ENCODE peak calls at places on chromosome 10, in nine cellular contexts. D is stimulated activated naive B cell treated with anti-CD40 and anti-IgM and Interleukin-4, amounts not matched to agents 10 μg/mL and 1 μg/mL and 100 μg/mL, for 72 hours; Q is anterior cingulate cortex; Y is tibial nerve; R is thoracic aorta; T is GM19239; C is stimulated activated CD4-positive, alpha-beta T cell treated with anti-CD3 and anti-CD28 coated beads, Interleukin-1b, Interleukin-23, amount 100 ng/mL, for 1 hour; S is HuH-7; W is GM04504. B is an unnamed sample.

GRCh38 chr10:55803055-55803454 is 558.0 kb downstream of the ZWINT start:
- DNase-seq in D (no peak), S (no peak), R (no peak), T (no peak), Y (no peak), Q (no peak), W (no peak), C (no peak), B (no peak)

GRCh38 chr10:34327184-34327583 is 487.9 kb downstream of the PARD3 start:
- DNase-seq in Q (no peak), C (no peak), S (no peak), W (no peak), Y (no peak), D (no peak), T (no peak), R (no peak), B (no peak)

GRCh38 chr10:128210215-128211063 is 84.2 kb upstream of the MKI67 start:
- DNase-seq in S (peak; percentile 78), Y (peak; percentile 37), R (no peak), W (peak; percentile 0), Q (no peak), T (peak; percentile 62), C (peak; percentile 35), D (peak; percentile 47), B (peak; percentile 85)

GRCh38 chr10:122515588-122516231 is 44.8 kb upstream of the DMBT1 start:
- DNase-seq in W (no peak), D (no peak), C (peak; percentile 16), Q (no peak), Y (no peak), R (no peak), S (no peak), T (no peak), B (peak; percentile 45)

GRCh38 chr10:95241533-95241932 is 47.5 kb downstream of the ACSM6 start:
- DNase-seq in Y (no peak), C (no peak), D (no peak), S (no peak), R (no peak), Q (no peak), T (no peak), W (no peak), B (no peak)

GRCh38 chr10:13776861-13777301 is 190.1 kb downstream of the PRPF18 start:
- DNase-seq in D (no peak), Y (no peak), T (no peak), S (no peak), W (no peak), Q (no peak), R (no peak), C (no peak), B (peak; percentile 53)

GRCh38 chr10:34397324-34397723 is 417.8 kb downstream of the PARD3 start:
- DNase-seq in Q (no peak), R (no peak), C (no peak), W (no peak), T (no peak), S (no peak), Y (no peak), D (no peak), B (no peak)

GRCh38 chr10:86261933-86262665 is 104.5 kb downstream of the GRID1 start:
- DNase-seq in R (no peak), C (no peak), W (no peak), S (peak; percentile 55), T (no peak), Q (peak; percentile 47), D (peak; percentile 16), Y (no peak), B (peak; percentile 70)

GRCh38 chr10:17831896-17832295 is 22.7 kb downstream of the MRC1 start:
- DNase-seq in C (no peak), Y (no peak), W (no peak), R (no peak), S (no peak), D (no peak), T (no peak), Q (no peak), B (no peak)

GRCh38 chr10:125011926-125012705 is 70.2 kb downstream of the ZRANB1 start:
- DNase-seq in Y (no peak), D (no peak), S (no peak), R (peak; percentile 53), W (no peak), Q (no peak), T (no peak), C (no peak), B (no peak)

GRCh38 chr10:72254891-72255568 is 18.7 kb upstream of the DDIT4 start:
- DNase-seq in T (no peak), Q (peak; percentile 88), W (no peak), S (no peak), Y (peak; percentile 91), D (no peak), C (no peak), R (peak; percentile 66), B (peak; percentile 56)

GRCh38 chr10:48551796-48552591 is 52.9 kb downstream of the ARHGAP22 start:
- DNase-seq in W (peak; percentile 35), T (peak; percentile 52), Q (no peak), R (no peak), S (peak; percentile 32), Y (no peak), C (no peak), D (peak; percentile 35), B (peak; percentile 75)

GRCh38 chr10:79399242-79399831 is 46.1 kb downstream of the ZCCHC24 start:
- DNase-seq in D (no peak), T (no peak), W (peak; percentile 97), R (peak; percentile 78), C (no peak), S (no peak), Q (peak; percentile 62), Y (peak; percentile 89), B (no peak)

GRCh38 chr10:95745487-95745886 is 10.5 kb upstream of the ENTPD1 start:
- DNase-seq in Y (no peak), D (no peak), Q (no peak), T (no peak), S (no peak), R (no peak), C (no peak), W (no peak), B (peak; percentile 35)

GRCh38 chr10:21317902-21318301 is 207.6 kb downstream of the SKIDA1 start:
- DNase-seq in D (no peak), T (no peak), Q (no peak), R (no peak), C (no peak), Y (no peak), W (no peak), S (no peak), B (no peak)

GRCh38 chr10:127735723-127736221 is 1.2 kb upstream of the FOXI2 start:
- DNase-seq in D (no peak), T (no peak), W (no peak), Q (no peak), S (no peak), R (no peak), C (no peak), Y (no peak), B (no peak)

GRCh38 chr10:62613429-62613828 is 191.1 kb upstream of the ADO start:
- DNase-seq in Q (no peak), C (no peak), Y (no peak), R (no peak), S (no peak), T (no peak), W (no peak), D (no peak), B (no peak)

GRCh38 chr10:115417585-115418265 is 324.6 kb downstream of the ATRNL1 start:
- DNase-seq in D (no peak), R (no peak), W (peak; percentile 22), Y (no peak), T (peak; percentile 7), S (peak; percentile 50), Q (no peak), C (no peak), B (peak; percentile 40)

GRCh38 chr10:101566333-101567164 is 21.5 kb downstream of the POLL start:
- DNase-seq in R (no peak), D (no peak), S (no peak), W (no peak), T (no peak), Q (peak; percentile 28), C (no peak), Y (no peak), B (peak; percentile 65)

GRCh38 chr10:33273295-33274002 is 61.0 kb downstream of the NRP1 start:
- DNase-seq in S (peak; percentile 28), R (peak; percentile 64), D (no peak), Y (peak; percentile 65), W (peak; percentile 98), Q (peak; percentile 77), T (no peak), C (no peak), B (no peak)

GRCh38 chr10:103184615-103185014 is 8.5 kb downstream of the NT5C2 start:
- DNase-seq in Q (no peak), D (no peak), C (no peak), S (no peak), W (no peak), Y (no peak), R (no peak), T (no peak), B (no peak)

GRCh38 chr10:110609592-110609991 is 34.5 kb upstream of the RBM20 start:
- DNase-seq in R (no peak), S (no peak), Y (no peak), Q (no peak), C (no peak), T (no peak), W (no peak), D (no peak), B (no peak)

GRCh38 chr10:69576334-69577011 is 3.3 kb upstream of the NEUROG3 start:
- DNase-seq in T (no peak), S (no peak), Q (no peak), D (no peak), Y (no peak), W (no peak), R (no peak), C (no peak), B (no peak)

GRCh38 chr10:79112898-79113431 is 44.2 kb downstream of the ZMIZ1 start:
- DNase-seq in D (no peak), R (no peak), C (no peak), W (peak; percentile 60), S (no peak), T (no peak), Y (no peak), Q (peak; percentile 49), B (no peak)

GRCh38 chr10:28354552-28354951 is 51.7 kb upstream of the MPP7 start:
- DNase-seq in Q (no peak), W (no peak), R (no peak), Y (no peak), T (no peak), D (no peak), C (no peak), S (no peak), B (no peak)

GRCh38 chr10:62853710-62854109 is 37.5 kb upstream of the EGR2 start:
- DNase-seq in Q (no peak), C (no peak), R (no peak), T (no peak), D (no peak), W (no peak), Y (no peak), S (no peak), B (no peak)

GRCh38 chr10:100020883-100021248 is 11.1 kb upstream of the DNMBP start:
- DNase-seq in D (no peak), Q (no peak), Y (no peak), W (no peak), R (no peak), S (no peak), T (no peak), C (no peak), B (no peak)

GRCh38 chr10:122126763-122127659 is 138.0 kb downstream of the TACC2 start:
- DNase-seq in S (no peak), D (no peak), W (peak; percentile 78), C (no peak), R (no peak), Q (no peak), T (no peak), Y (no peak), B (no peak)

GRCh38 chr10:97713351-97713827 is at the start of gene MARVELD1:
- DNase-seq in Y (peak; percentile 69), S (peak; percentile 60), W (peak; percentile 62), C (no peak), Q (peak; percentile 25), T (no peak), D (no peak), R (peak; percentile 48), B (peak; percentile 44)

GRCh38 chr10:48634198-48634983 is 29.5 kb upstream of the ARHGAP22 start:
- DNase-seq in T (no peak), Q (no peak), D (peak; percentile 74), R (no peak), W (peak; percentile 87), C (no peak), S (no peak), Y (no peak), B (no peak)

GRCh38 chr10:62817120-62817762 is 1.1 kb upstream of the EGR2 start:
- DNase-seq in Q (peak; percentile 40), R (no peak), S (no peak), Y (no peak), T (no peak), W (no peak), D (peak; percentile 79), C (peak; percentile 36), B (peak; percentile 61)

B was measured in GM10248.